ENCODE peak calls at places on chromosomes 1 and 21, in eight cellular contexts. One of them, this sample, is unnamed.

GRCh38 chr21:44082648-44083436 is 24.4 kb upstream of the PWP2 start:
- DNase-seq in cardiac muscle cell: no peak
- DNase-seq in SK-N-SH: no peak
- DNase-seq in kidney: peak; percentile 42
- DNase-seq in upper lobe of right lung: peak; percentile 47
- DNase-seq in fibroblast of lung: no peak
- DNase-seq in ovary: no peak
- DNase-seq in mammary epithelial cell: peak; percentile 54
- DNase-seq in this sample: no peak

GRCh38 chr1:155077758-155078495 is 710 bp upstream of the EFNA3 start:
- DNase-seq in cardiac muscle cell: peak; percentile 18
- DNase-seq in SK-N-SH: no peak
- DNase-seq in kidney: peak; percentile 26
- DNase-seq in upper lobe of right lung: no peak
- DNase-seq in fibroblast of lung: no peak
- DNase-seq in ovary: no peak
- DNase-seq in mammary epithelial cell: peak; percentile 47
- DNase-seq in this sample: no peak

GRCh38 chr1:7265771-7266371 is 480.6 kb downstream of the CAMTA1 start:
- DNase-seq in cardiac muscle cell: no peak
- DNase-seq in SK-N-SH: peak; percentile 83
- DNase-seq in kidney: peak; percentile 95
- DNase-seq in upper lobe of right lung: no peak
- DNase-seq in fibroblast of lung: peak; percentile 82
- DNase-seq in ovary: no peak
- DNase-seq in mammary epithelial cell: peak; percentile 98
- DNase-seq in this sample: no peak

GRCh38 chr1:28601696-28602095 is 9.6 kb downstream of the RAB42 start:
- DNase-seq in cardiac muscle cell: no peak
- DNase-seq in SK-N-SH: no peak
- DNase-seq in kidney: no peak
- DNase-seq in upper lobe of right lung: no peak
- DNase-seq in fibroblast of lung: peak; percentile 93
- DNase-seq in ovary: no peak
- DNase-seq in mammary epithelial cell: peak; percentile 97
- DNase-seq in this sample: no peak

GRCh38 chr1:100404816-100405215 is 52.5 kb downstream of the CDC14A start:
- DNase-seq in cardiac muscle cell: no peak
- DNase-seq in SK-N-SH: no peak
- DNase-seq in kidney: no peak
- DNase-seq in upper lobe of right lung: no peak
- DNase-seq in fibroblast of lung: no peak
- DNase-seq in ovary: no peak
- DNase-seq in mammary epithelial cell: no peak
- DNase-seq in this sample: no peak

GRCh38 chr1:177343445-177343844 is 172.7 kb downstream of the BRINP2 start:
- DNase-seq in cardiac muscle cell: no peak
- DNase-seq in SK-N-SH: no peak
- DNase-seq in kidney: no peak
- DNase-seq in upper lobe of right lung: no peak
- DNase-seq in fibroblast of lung: peak; percentile 49
- DNase-seq in ovary: no peak
- DNase-seq in mammary epithelial cell: no peak
- DNase-seq in this sample: no peak

GRCh38 chr1:93591833-93592635 is 89.6 kb downstream of the BCAR3 start:
- DNase-seq in cardiac muscle cell: no peak
- DNase-seq in SK-N-SH: peak; percentile 85
- DNase-seq in kidney: peak; percentile 96
- DNase-seq in upper lobe of right lung: peak; percentile 74
- DNase-seq in fibroblast of lung: no peak
- DNase-seq in ovary: no peak
- DNase-seq in mammary epithelial cell: no peak
- DNase-seq in this sample: peak; percentile 76

GRCh38 chr21:31366825-31367224 is 22.8 kb upstream of the TIAM1 start:
- DNase-seq in cardiac muscle cell: no peak
- DNase-seq in SK-N-SH: no peak
- DNase-seq in kidney: no peak
- DNase-seq in upper lobe of right lung: no peak
- DNase-seq in fibroblast of lung: peak; percentile 86
- DNase-seq in ovary: no peak
- DNase-seq in mammary epithelial cell: peak; percentile 95
- DNase-seq in this sample: no peak

GRCh38 chr21:28851645-28852044 is 141.0 kb downstream of the LTN1 start:
- DNase-seq in cardiac muscle cell: no peak
- DNase-seq in SK-N-SH: no peak
- DNase-seq in kidney: no peak
- DNase-seq in upper lobe of right lung: no peak
- DNase-seq in fibroblast of lung: no peak
- DNase-seq in ovary: no peak
- DNase-seq in mammary epithelial cell: no peak
- DNase-seq in this sample: no peak

GRCh38 chr1:212954514-212954913 is 4.2 kb downstream of the VASH2 start:
- DNase-seq in cardiac muscle cell: no peak
- DNase-seq in SK-N-SH: no peak
- DNase-seq in kidney: no peak
- DNase-seq in upper lobe of right lung: no peak
- DNase-seq in fibroblast of lung: no peak
- DNase-seq in ovary: no peak
- DNase-seq in mammary epithelial cell: no peak
- DNase-seq in this sample: no peak

GRCh38 chr1:212951058-212951923 is 950 bp downstream of the VASH2 start:
- DNase-seq in cardiac muscle cell: peak; percentile 37
- DNase-seq in SK-N-SH: peak; percentile 79
- DNase-seq in kidney: peak; percentile 76
- DNase-seq in upper lobe of right lung: no peak
- DNase-seq in fibroblast of lung: no peak
- DNase-seq in ovary: no peak
- DNase-seq in mammary epithelial cell: no peak
- DNase-seq in this sample: no peak

GRCh38 chr1:212950243-212951057 is at the start of gene VASH2:
- DNase-seq in cardiac muscle cell: peak; percentile 94
- DNase-seq in SK-N-SH: peak; percentile 97
- DNase-seq in kidney: peak; percentile 93
- DNase-seq in upper lobe of right lung: peak; percentile 84
- DNase-seq in fibroblast of lung: peak; percentile 70
- DNase-seq in ovary: peak; percentile 47
- DNase-seq in mammary epithelial cell: peak; percentile 69
- DNase-seq in this sample: peak; percentile 84

GRCh38 chr1:212955098-212955497 is 4.8 kb downstream of the VASH2 start:
- DNase-seq in cardiac muscle cell: no peak
- DNase-seq in SK-N-SH: no peak
- DNase-seq in kidney: no peak
- DNase-seq in upper lobe of right lung: no peak
- DNase-seq in fibroblast of lung: no peak
- DNase-seq in ovary: no peak
- DNase-seq in mammary epithelial cell: no peak
- DNase-seq in this sample: no peak

GRCh38 chr1:212952596-212952995 is 2.3 kb downstream of the VASH2 start:
- DNase-seq in cardiac muscle cell: no peak
- DNase-seq in SK-N-SH: peak; percentile 31
- DNase-seq in kidney: no peak
- DNase-seq in upper lobe of right lung: no peak
- DNase-seq in fibroblast of lung: no peak
- DNase-seq in ovary: no peak
- DNase-seq in mammary epithelial cell: no peak
- DNase-seq in this sample: no peak
- H3K4me3 ChIP-seq in cardiac muscle cell: no peak overlapping the region
- H3K4me3 ChIP-seq in SK-N-SH: no peak overlapping the region
- H3K4me3 ChIP-seq in kidney: no peak overlapping the region
- H3K4me3 ChIP-seq in upper lobe of right lung: no peak overlapping the region
- H3K4me3 ChIP-seq in fibroblast of lung: no peak overlapping the region
- H3K4me3 ChIP-seq in ovary: no peak overlapping the region
- H3K4me3 ChIP-seq in mammary epithelial cell: no peak overlapping the region
- H3K4me3 ChIP-seq in this sample: no peak overlapping the region

DNA sequence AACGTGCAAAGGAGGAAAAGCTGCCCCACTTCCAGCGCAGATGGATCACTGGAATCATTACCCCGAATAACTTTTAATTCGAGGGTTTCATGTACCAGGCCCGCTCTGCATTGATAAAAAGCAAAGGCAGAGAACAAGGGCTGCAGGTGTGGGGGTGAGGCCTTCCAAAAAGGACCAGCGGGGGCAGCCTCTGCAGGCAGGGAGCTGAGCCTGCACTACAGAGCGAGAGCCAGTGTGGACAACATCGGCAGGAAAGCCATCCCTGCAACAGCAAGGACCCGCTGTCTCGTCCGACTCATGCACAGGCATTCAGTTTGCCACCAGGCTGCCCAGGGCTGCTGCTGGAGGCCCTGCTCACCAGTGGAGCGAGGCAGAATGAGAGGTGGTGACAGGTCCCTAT is 27.1 kb upstream of the AJAP1 start:
- DNase-seq in cardiac muscle cell: no peak
- DNase-seq in SK-N-SH: peak; percentile 53
- DNase-seq in kidney: no peak
- DNase-seq in upper lobe of right lung: peak; percentile 36
- DNase-seq in fibroblast of lung: no peak
- DNase-seq in ovary: no peak
- DNase-seq in mammary epithelial cell: no peak
- DNase-seq in this sample: no peak
- H3K4me1 ChIP-seq in cardiac muscle cell: no peaks in the 10 kb centered on the region
- H3K4me1 ChIP-seq in SK-N-SH: no peaks in the 10 kb centered on the region
- H3K4me1 ChIP-seq in kidney: no peaks in the 10 kb centered on the region
- H3K4me1 ChIP-seq in upper lobe of right lung: no peaks in the 10 kb centered on the region
- H3K4me1 ChIP-seq in fibroblast of lung: no peaks in the 10 kb centered on the region
- H3K4me1 ChIP-seq in ovary: no peaks in the 10 kb centered on the region
- H3K4me1 ChIP-seq in mammary epithelial cell: no peaks in the 10 kb centered on the region
- H3K4me1 ChIP-seq in this sample: no peaks in the 10 kb centered on the region

GRCh38 chr1:16006552-16007485 is 2.8 kb downstream of the SRARP start:
- DNase-seq in cardiac muscle cell: no peak
- DNase-seq in SK-N-SH: no peak
- DNase-seq in kidney: peak; percentile 62
- DNase-seq in upper lobe of right lung: no peak
- DNase-seq in fibroblast of lung: peak; percentile 17
- DNase-seq in ovary: no peak
- DNase-seq in mammary epithelial cell: peak; percentile 83
- DNase-seq in this sample: peak; percentile 15
- TF ChIP-seq CTCF in cardiac muscle cell: peak; percentile 21
- TF ChIP-seq CTCF in SK-N-SH: peak; percentile 38
- TF ChIP-seq CTCF in kidney: no peak
- TF ChIP-seq CTCF in upper lobe of right lung: no peak
- TF ChIP-seq CTCF in fibroblast of lung: no peak
- TF ChIP-seq CTCF in ovary: no peak
- TF ChIP-seq CTCF in mammary epithelial cell: peak; percentile 29
- TF ChIP-seq CTCF in this sample: no peak

GRCh38 chr1:47031585-47031984 is 8.1 kb downstream of the CYP4X1 start:
- DNase-seq in cardiac muscle cell: no peak
- DNase-seq in SK-N-SH: no peak
- DNase-seq in kidney: no peak
- DNase-seq in upper lobe of right lung: no peak
- DNase-seq in fibroblast of lung: no peak
- DNase-seq in ovary: no peak
- DNase-seq in mammary epithelial cell: no peak
- DNase-seq in this sample: no peak
- H3K4me3 ChIP-seq in cardiac muscle cell: no peak overlapping the region
- H3K4me3 ChIP-seq in SK-N-SH: no peak overlapping the region
- H3K4me3 ChIP-seq in kidney: no peak overlapping the region
- H3K4me3 ChIP-seq in upper lobe of right lung: no peak overlapping the region
- H3K4me3 ChIP-seq in fibroblast of lung: no peak overlapping the region
- H3K4me3 ChIP-seq in ovary: no peak overlapping the region
- H3K4me3 ChIP-seq in mammary epithelial cell: no peak overlapping the region
- H3K4me3 ChIP-seq in this sample: no peak overlapping the region

GRCh38 chr1:153614906-153615305 is 1.2 kb downstream of the S100A14 start:
- DNase-seq in cardiac muscle cell: no peak
- DNase-seq in SK-N-SH: no peak
- DNase-seq in kidney: peak; percentile 56
- DNase-seq in upper lobe of right lung: no peak
- DNase-seq in fibroblast of lung: no peak
- DNase-seq in ovary: no peak
- DNase-seq in mammary epithelial cell: no peak
- DNase-seq in this sample: no peak
- H3K4me1 ChIP-seq in cardiac muscle cell: peaks cover 21% of the 10 kb centered on the region
- H3K4me1 ChIP-seq in SK-N-SH: peaks cover 8% of the 10 kb centered on the region
- H3K4me1 ChIP-seq in kidney: peaks cover 20% of the 10 kb centered on the region
- H3K4me1 ChIP-seq in upper lobe of right lung: peaks cover 26% of the 10 kb centered on the region
- H3K4me1 ChIP-seq in fibroblast of lung: peaks cover 15% of the 10 kb centered on the region
- H3K4me1 ChIP-seq in ovary: peaks cover 21% of the 10 kb centered on the region
- H3K4me1 ChIP-seq in mammary epithelial cell: peaks cover 40% of the 10 kb centered on the region
- H3K4me1 ChIP-seq in this sample: peaks cover 37% of the 10 kb centered on the region

GRCh38 chr1:34739613-34740012 is 15.2 kb upstream of the GJB5 start:
- DNase-seq in cardiac muscle cell: no peak
- DNase-seq in SK-N-SH: no peak
- DNase-seq in kidney: no peak
- DNase-seq in upper lobe of right lung: no peak
- DNase-seq in fibroblast of lung: no peak
- DNase-seq in ovary: no peak
- DNase-seq in mammary epithelial cell: no peak
- DNase-seq in this sample: no peak

GRCh38 chr1:34736711-34737110 is 18.1 kb upstream of the GJB5 start:
- DNase-seq in cardiac muscle cell: no peak
- DNase-seq in SK-N-SH: no peak
- DNase-seq in kidney: no peak
- DNase-seq in upper lobe of right lung: no peak
- DNase-seq in fibroblast of lung: no peak
- DNase-seq in ovary: no peak
- DNase-seq in mammary epithelial cell: no peak
- DNase-seq in this sample: no peak

GRCh38 chr1:34742667-34743270 is 12.1 kb upstream of the GJB5 start:
- DNase-seq in cardiac muscle cell: peak; percentile 86
- DNase-seq in SK-N-SH: peak; percentile 91
- DNase-seq in kidney: peak; percentile 89
- DNase-seq in upper lobe of right lung: peak; percentile 89
- DNase-seq in fibroblast of lung: peak; percentile 53
- DNase-seq in ovary: peak; percentile 69
- DNase-seq in mammary epithelial cell: peak; percentile 63
- DNase-seq in this sample: peak; percentile 83

GRCh38 chr1:34743775-34744174 is 11.1 kb upstream of the GJB5 start:
- DNase-seq in cardiac muscle cell: no peak
- DNase-seq in SK-N-SH: no peak
- DNase-seq in kidney: no peak
- DNase-seq in upper lobe of right lung: no peak
- DNase-seq in fibroblast of lung: no peak
- DNase-seq in ovary: no peak
- DNase-seq in mammary epithelial cell: no peak
- DNase-seq in this sample: no peak

GRCh38 chr1:34740161-34740875 is 14.5 kb upstream of the GJB5 start:
- DNase-seq in cardiac muscle cell: peak; percentile 57
- DNase-seq in SK-N-SH: no peak
- DNase-seq in kidney: no peak
- DNase-seq in upper lobe of right lung: no peak
- DNase-seq in fibroblast of lung: no peak
- DNase-seq in ovary: no peak
- DNase-seq in mammary epithelial cell: peak; percentile 13
- DNase-seq in this sample: no peak
- TF ChIP-seq CTCF in cardiac muscle cell: no peak
- TF ChIP-seq CTCF in SK-N-SH: no peak
- TF ChIP-seq CTCF in kidney: no peak
- TF ChIP-seq CTCF in upper lobe of right lung: no peak
- TF ChIP-seq CTCF in fibroblast of lung: no peak
- TF ChIP-seq CTCF in ovary: no peak
- TF ChIP-seq CTCF in mammary epithelial cell: no peak
- TF ChIP-seq CTCF in this sample: no peak

This sample was measured in lower lobe of right lung.